ENCODE peak calls at places on chromosomes 16 and 17, in six cellular contexts. Q is endothelial cell; K is transverse colon; W is activated naive CD8-positive, alpha-beta T cell treated with anti-CD3 and anti-CD28 coated beads, Interleukin-2, amount 50 U/mL, for 16 hours; J is SHP77; P is psoas muscle. D is an unnamed sample.
A peak's percentile ranks its signal among the peaks of the same experiment; 100 is the strongest.

GRCh38 chr17:29909604-29910003 is 20.4 kb downstream of the SSH2 start:
- DNase-seq in Q (no peak), K (no peak), W (no peak), J (no peak), P (no peak), D (no peak)

GRCh38 chr17:6387858-6388257 is 47.1 kb downstream of the AIPL1 start:
- DNase-seq in Q (no peak), K (no peak), W (no peak), J (no peak), P (no peak), D (no peak)

GRCh38 chr17:75853410-75853809 is 1.7 kb downstream of the WBP2 start:
- DNase-seq in Q (no peak), K (no peak), W (no peak), J (no peak), P (no peak), D (no peak)

GRCh38 chr17:1398900-1399299 is 1.1 kb downstream of the YWHAE start:
- DNase-seq in Q (peak; percentile 11), K (peak; percentile 16), W (no peak), J (no peak), P (no peak), D (peak; percentile 37)

GRCh38 chr17:75412455-75413317 is 7.2 kb upstream of the GRB2 start:
- DNase-seq in Q (peak; percentile 74), K (peak; percentile 72), W (peak; percentile 45), J (peak; percentile 81), P (peak; percentile 35), D (peak; percentile 75)

GRCh38 chr16:57356547-57356946 is 2.0 kb upstream of the CCL22 start:
- DNase-seq in Q (no peak), K (no peak), W (no peak), J (no peak), P (no peak), D (no peak)

GRCh38 chr16:87855852-87856715 is 13.2 kb downstream of the SLC7A5 start:
- DNase-seq in Q (no peak), K (peak; percentile 85), W (no peak), J (peak; percentile 85), P (peak; percentile 59), D (peak; percentile 79)

GRCh38 chr17:59754547-59754946 is 47.1 kb downstream of the VMP1 start:
- DNase-seq in Q (no peak), K (no peak), W (no peak), J (no peak), P (no peak), D (peak; percentile 99)

GRCh38 chr17:68020451-68020779 is 15.1 kb upstream of the KPNA2 start:
- DNase-seq in Q (no peak), K (no peak), W (no peak), J (peak; percentile 57), P (no peak), D (no peak)

GRCh38 chr16:11310997-11311561 is 29.9 kb upstream of the PRM1 start:
- DNase-seq in Q (peak; percentile 18), K (no peak), W (no peak), J (no peak), P (no peak), D (no peak)

GRCh38 chr17:42783062-42783777 is 2.8 kb downstream of the WNK4 start:
- DNase-seq in Q (no peak), K (no peak), W (no peak), J (no peak), P (no peak), D (peak; percentile 67)

GRCh38 chr16:1414532-1415265 is at the start of gene UNKL:
- DNase-seq in Q (peak; percentile 86), K (peak; percentile 85), W (peak; percentile 64), J (no peak), P (peak; percentile 82), D (no peak)

GRCh38 chr17:62670202-62670821 is 42.8 kb downstream of the MRC2 start:
- DNase-seq in Q (no peak), K (no peak), W (no peak), J (no peak), P (no peak), D (no peak)

GRCh38 chr16:85428168-85428898 is 184.8 kb upstream of the GSE1 start:
- DNase-seq in Q (peak; percentile 45), K (peak; percentile 62), W (no peak), J (peak; percentile 22), P (peak; percentile 36), D (peak; percentile 55)

GRCh38 chr17:6079155-6079554 is 9.0 kb downstream of the WSCD1 start:
- DNase-seq in Q (no peak), K (no peak), W (no peak), J (no peak), P (no peak), D (no peak)

GRCh38 chr17:50048988-50049387 is 6.9 kb upstream of the ITGA3 start:
- DNase-seq in Q (no peak), K (no peak), W (no peak), J (no peak), P (no peak), D (no peak)

D was measured in A549.